ENCODE peak calls at places on chromosomes 11 and 22, in six cellular contexts. One of them, this sample, is unnamed.

GRCh38 chr11:72848846-72849466 is 34.7 kb downstream of the ATG16L2 start:
- DNase-seq in WTC11: peak; percentile 54
- DNase-seq in esophagus muscularis mucosa: no peak
- DNase-seq in mucosa of descending colon: no peak
- DNase-seq in B cell: peak; percentile 44
- DNase-seq in AG10803: peak; percentile 41
- DNase-seq in this sample: peak; percentile 44

GRCh38 chr22:37212174-37212906 is at the start of gene SSTR3:
- DNase-seq in AG10803: no peak
- DNase-seq in mucosa of descending colon: no peak
- DNase-seq in esophagus muscularis mucosa: no peak
- DNase-seq in WTC11: peak; percentile 34
- DNase-seq in B cell: no peak
- DNase-seq in this sample: no peak

GRCh38 chr11:70016666-70017347 is 61.3 kb upstream of the ANO1 start:
- DNase-seq in esophagus muscularis mucosa: no peak
- DNase-seq in mucosa of descending colon: no peak
- DNase-seq in AG10803: peak; percentile 62
- DNase-seq in B cell: no peak
- DNase-seq in WTC11: no peak
- DNase-seq in this sample: no peak

GRCh38 chr11:27124514-27125264 is 84.1 kb downstream of the BBOX1 start:
- DNase-seq in WTC11: no peak
- DNase-seq in esophagus muscularis mucosa: no peak
- DNase-seq in mucosa of descending colon: no peak
- DNase-seq in AG10803: peak; percentile 59
- DNase-seq in B cell: no peak
- DNase-seq in this sample: no peak

GRCh38 chr22:48693377-48694135 is 1134.1 kb downstream of the BRD1 start:
- DNase-seq in mucosa of descending colon: peak; percentile 19
- DNase-seq in esophagus muscularis mucosa: no peak
- DNase-seq in WTC11: no peak
- DNase-seq in AG10803: no peak
- DNase-seq in B cell: no peak
- DNase-seq in this sample: no peak

GRCh38 chr11:69912911-69913451 is 93.8 kb upstream of the FGF3 start:
- DNase-seq in mucosa of descending colon: peak; percentile 43
- DNase-seq in esophagus muscularis mucosa: no peak
- DNase-seq in B cell: no peak
- DNase-seq in AG10803: no peak
- DNase-seq in WTC11: peak; percentile 25
- DNase-seq in this sample: peak; percentile 18

GRCh38 chr22:23083315-23084021 is 13.1 kb downstream of the GNAZ start:
- DNase-seq in AG10803: no peak
- DNase-seq in mucosa of descending colon: no peak
- DNase-seq in WTC11: no peak
- DNase-seq in esophagus muscularis mucosa: no peak
- DNase-seq in B cell: no peak
- DNase-seq in this sample: no peak

GRCh38 chr11:47179655-47179991 is 2.9 kb upstream of the ARFGAP2 start:
- DNase-seq in mucosa of descending colon: no peak
- DNase-seq in WTC11: peak; percentile 72
- DNase-seq in esophagus muscularis mucosa: no peak
- DNase-seq in B cell: peak; percentile 54
- DNase-seq in AG10803: peak; percentile 44
- DNase-seq in this sample: peak; percentile 78

GRCh38 chr11:130145975-130146776 is 13.4 kb upstream of the ST14 start:
- DNase-seq in esophagus muscularis mucosa: no peak
- DNase-seq in mucosa of descending colon: peak; percentile 92
- DNase-seq in WTC11: peak; percentile 90
- DNase-seq in AG10803: no peak
- DNase-seq in B cell: no peak
- DNase-seq in this sample: peak; percentile 25

GRCh38 chr22:31160328-31160978 is 471 bp downstream of the RNF185 start:
- DNase-seq in AG10803: peak; percentile 17
- DNase-seq in WTC11: no peak
- DNase-seq in B cell: no peak
- DNase-seq in mucosa of descending colon: no peak
- DNase-seq in esophagus muscularis mucosa: no peak
- DNase-seq in this sample: no peak

GRCh38 chr22:31161386-31161785 is 1.4 kb downstream of the RNF185 start:
- DNase-seq in AG10803: no peak
- DNase-seq in B cell: no peak
- DNase-seq in esophagus muscularis mucosa: no peak
- DNase-seq in WTC11: no peak
- DNase-seq in mucosa of descending colon: no peak
- DNase-seq in this sample: no peak

GRCh38 chr22:31162015-31162765 is 2.2 kb downstream of the RNF185 start:
- DNase-seq in mucosa of descending colon: no peak
- DNase-seq in B cell: no peak
- DNase-seq in WTC11: no peak
- DNase-seq in AG10803: peak; percentile 56
- DNase-seq in esophagus muscularis mucosa: no peak
- DNase-seq in this sample: no peak
- TF ChIP-seq CTCF in mucosa of descending colon: no peak
- TF ChIP-seq CTCF in B cell: no peak
- TF ChIP-seq CTCF in WTC11: no peak
- TF ChIP-seq CTCF in AG10803: peak; percentile 44
- TF ChIP-seq CTCF in esophagus muscularis mucosa: peak; percentile 42
- TF ChIP-seq CTCF in this sample: no peak

GRCh38 chr11:7690648-7691047 is 15.6 kb downstream of the OVCH2 start:
- DNase-seq in mucosa of descending colon: no peak
- DNase-seq in esophagus muscularis mucosa: no peak
- DNase-seq in B cell: no peak
- DNase-seq in WTC11: no peak
- DNase-seq in AG10803: no peak
- DNase-seq in this sample: no peak
- TF ChIP-seq CTCF in mucosa of descending colon: no peak
- TF ChIP-seq CTCF in esophagus muscularis mucosa: no peak
- TF ChIP-seq CTCF in B cell: no peak
- TF ChIP-seq CTCF in WTC11: no peak
- TF ChIP-seq CTCF in AG10803: no peak
- TF ChIP-seq CTCF in this sample: no peak

GRCh38 chr11:2928605-2929510 is at the start of gene PHLDA2:
- DNase-seq in WTC11: peak; percentile 61
- DNase-seq in AG10803: peak; percentile 76
- DNase-seq in esophagus muscularis mucosa: no peak
- DNase-seq in mucosa of descending colon: peak; percentile 81
- DNase-seq in B cell: peak; percentile 51
- DNase-seq in this sample: peak; percentile 54

GRCh38 chr11:2931416-2931746 is 2.2 kb upstream of the PHLDA2 start:
- DNase-seq in AG10803: no peak
- DNase-seq in esophagus muscularis mucosa: no peak
- DNase-seq in WTC11: no peak
- DNase-seq in mucosa of descending colon: no peak
- DNase-seq in B cell: no peak
- DNase-seq in this sample: no peak

GRCh38 chr11:2929511-2929879 is 275 bp upstream of the PHLDA2 start:
- DNase-seq in mucosa of descending colon: peak; percentile 89
- DNase-seq in esophagus muscularis mucosa: no peak
- DNase-seq in B cell: peak; percentile 37
- DNase-seq in WTC11: peak; percentile 43
- DNase-seq in AG10803: peak; percentile 72
- DNase-seq in this sample: peak; percentile 32

GRCh38 chr11:2930705-2931415 is 1.6 kb upstream of the PHLDA2 start:
- DNase-seq in B cell: peak; percentile 56
- DNase-seq in mucosa of descending colon: peak; percentile 92
- DNase-seq in AG10803: no peak
- DNase-seq in WTC11: peak; percentile 95
- DNase-seq in esophagus muscularis mucosa: no peak
- DNase-seq in this sample: peak; percentile 76

GRCh38 chr11:2929880-2930704 is 872 bp upstream of the PHLDA2 start:
- DNase-seq in WTC11: peak; percentile 58
- DNase-seq in AG10803: peak; percentile 28
- DNase-seq in esophagus muscularis mucosa: no peak
- DNase-seq in mucosa of descending colon: peak; percentile 84
- DNase-seq in B cell: peak; percentile 55
- DNase-seq in this sample: peak; percentile 76
- TF ChIP-seq CTCF in WTC11: no peak
- TF ChIP-seq CTCF in AG10803: peak; percentile 55
- TF ChIP-seq CTCF in esophagus muscularis mucosa: peak; percentile 48
- TF ChIP-seq CTCF in mucosa of descending colon: no peak
- TF ChIP-seq CTCF in B cell: peak; percentile 70
- TF ChIP-seq CTCF in this sample: peak; percentile 58

GRCh38 chr11:79762271-79762935 is 321.6 kb upstream of the TENM4 start:
- DNase-seq in mucosa of descending colon: no peak
- DNase-seq in WTC11: no peak
- DNase-seq in B cell: no peak
- DNase-seq in AG10803: no peak
- DNase-seq in esophagus muscularis mucosa: no peak
- DNase-seq in this sample: no peak
- TF ChIP-seq CTCF in mucosa of descending colon: no peak
- TF ChIP-seq CTCF in WTC11: no peak
- TF ChIP-seq CTCF in B cell: no peak
- TF ChIP-seq CTCF in AG10803: no peak
- TF ChIP-seq CTCF in esophagus muscularis mucosa: no peak
- TF ChIP-seq CTCF in this sample: no peak

DNA sequence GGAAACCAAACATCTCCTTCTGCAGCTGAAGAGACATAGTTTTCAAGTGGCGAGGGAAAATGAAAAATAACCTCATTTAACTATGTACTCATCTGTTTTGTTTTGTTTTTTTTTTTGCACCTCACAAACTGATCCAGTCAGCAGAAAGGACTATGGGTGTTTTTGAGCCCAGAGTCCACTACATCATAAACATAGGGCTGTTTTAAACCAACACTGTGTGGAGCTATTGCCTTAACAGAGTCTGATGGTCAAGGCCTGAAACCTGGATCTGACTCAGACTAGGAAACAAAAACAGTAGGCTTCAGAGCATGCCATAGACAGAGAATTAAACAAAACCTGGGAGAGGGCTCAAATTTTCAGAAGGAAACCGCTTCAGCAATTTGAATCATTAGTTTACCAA is 99.3 kb upstream of the FSHB start:
- DNase-seq in WTC11: no peak
- DNase-seq in esophagus muscularis mucosa: no peak
- DNase-seq in AG10803: no peak
- DNase-seq in B cell: no peak
- DNase-seq in mucosa of descending colon: no peak
- DNase-seq in this sample: peak; percentile 31
- TF ChIP-seq CTCF in WTC11: no peak
- TF ChIP-seq CTCF in esophagus muscularis mucosa: peak; percentile 45
- TF ChIP-seq CTCF in AG10803: no peak
- TF ChIP-seq CTCF in B cell: no peak
- TF ChIP-seq CTCF in mucosa of descending colon: no peak
- TF ChIP-seq CTCF in this sample: peak; percentile 11

GRCh38 chr11:123587559-123587958 is 66.9 kb downstream of the SCN3B start:
- DNase-seq in esophagus muscularis mucosa: no peak
- DNase-seq in WTC11: no peak
- DNase-seq in mucosa of descending colon: no peak
- DNase-seq in B cell: no peak
- DNase-seq in AG10803: no peak
- DNase-seq in this sample: no peak

GRCh38 chr11:123588117-123588815 is 66.2 kb downstream of the SCN3B start:
- DNase-seq in mucosa of descending colon: no peak
- DNase-seq in AG10803: no peak
- DNase-seq in esophagus muscularis mucosa: no peak
- DNase-seq in WTC11: no peak
- DNase-seq in B cell: no peak
- DNase-seq in this sample: no peak

GRCh38 chr11:123585721-123586120 is 68.7 kb downstream of the SCN3B start:
- DNase-seq in AG10803: no peak
- DNase-seq in WTC11: no peak
- DNase-seq in B cell: no peak
- DNase-seq in mucosa of descending colon: no peak
- DNase-seq in esophagus muscularis mucosa: no peak
- DNase-seq in this sample: no peak

GRCh38 chr11:123586568-123586967 is 67.9 kb downstream of the SCN3B start:
- DNase-seq in mucosa of descending colon: no peak
- DNase-seq in AG10803: no peak
- DNase-seq in B cell: no peak
- DNase-seq in esophagus muscularis mucosa: no peak
- DNase-seq in WTC11: no peak
- DNase-seq in this sample: no peak

GRCh38 chr11:123587044-123587443 is 67.4 kb downstream of the SCN3B start:
- DNase-seq in WTC11: no peak
- DNase-seq in esophagus muscularis mucosa: no peak
- DNase-seq in B cell: no peak
- DNase-seq in AG10803: peak; percentile 18
- DNase-seq in mucosa of descending colon: no peak
- DNase-seq in this sample: no peak
- TF ChIP-seq CTCF in WTC11: no peak
- TF ChIP-seq CTCF in esophagus muscularis mucosa: no peak
- TF ChIP-seq CTCF in B cell: no peak
- TF ChIP-seq CTCF in AG10803: no peak
- TF ChIP-seq CTCF in mucosa of descending colon: no peak
- TF ChIP-seq CTCF in this sample: no peak

GRCh38 chr11:118545533-118545932 is 14.5 kb downstream of the TMEM25 start:
- DNase-seq in WTC11: no peak
- DNase-seq in AG10803: no peak
- DNase-seq in B cell: no peak
- DNase-seq in esophagus muscularis mucosa: no peak
- DNase-seq in mucosa of descending colon: no peak
- DNase-seq in this sample: no peak
- TF ChIP-seq CTCF in WTC11: no peak
- TF ChIP-seq CTCF in AG10803: no peak
- TF ChIP-seq CTCF in B cell: no peak
- TF ChIP-seq CTCF in esophagus muscularis mucosa: no peak
- TF ChIP-seq CTCF in mucosa of descending colon: no peak
- TF ChIP-seq CTCF in this sample: no peak

GRCh38 chr11:66854231-66854661 is 2.6 kb upstream of the LRFN4 start:
- DNase-seq in mucosa of descending colon: peak; percentile 47
- DNase-seq in AG10803: no peak
- DNase-seq in WTC11: no peak
- DNase-seq in B cell: no peak
- DNase-seq in esophagus muscularis mucosa: no peak
- DNase-seq in this sample: no peak
- TF ChIP-seq CTCF in mucosa of descending colon: no peak
- TF ChIP-seq CTCF in AG10803: no peak
- TF ChIP-seq CTCF in WTC11: no peak
- TF ChIP-seq CTCF in B cell: no peak
- TF ChIP-seq CTCF in esophagus muscularis mucosa: no peak
- TF ChIP-seq CTCF in this sample: no peak

DNA sequence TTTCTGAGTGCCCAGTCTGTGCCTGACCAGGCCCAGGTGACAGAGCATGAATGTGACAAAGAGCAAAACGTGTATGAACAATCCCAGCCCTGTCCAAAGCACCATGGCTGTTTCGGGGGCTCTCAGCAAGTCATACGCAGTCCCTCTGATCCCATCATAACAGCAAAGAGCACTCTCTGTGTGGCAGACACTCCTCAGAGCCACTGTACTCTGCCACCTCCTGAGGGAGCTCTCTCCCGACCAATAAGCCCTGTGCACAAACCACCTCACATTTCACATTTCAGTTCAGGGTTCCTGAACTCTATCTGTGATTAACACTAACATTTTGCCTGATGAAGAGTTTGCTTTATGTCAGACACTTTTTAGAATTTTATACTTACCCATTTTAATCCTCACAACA is 6.6 kb downstream of the DGCR2 start:
- DNase-seq in esophagus muscularis mucosa: no peak
- DNase-seq in AG10803: no peak
- DNase-seq in B cell: no peak
- DNase-seq in WTC11: no peak
- DNase-seq in mucosa of descending colon: no peak
- DNase-seq in this sample: no peak
- TF ChIP-seq CTCF in esophagus muscularis mucosa: no peak
- TF ChIP-seq CTCF in AG10803: no peak
- TF ChIP-seq CTCF in B cell: no peak
- TF ChIP-seq CTCF in WTC11: no peak
- TF ChIP-seq CTCF in mucosa of descending colon: no peak
- TF ChIP-seq CTCF in this sample: no peak